ENCODE peak calls at places on chromosomes 5 and 9, in four cellular contexts. One of them, this sample, is unnamed.

GRCh38 chr9:98775831-98776441 is 20.4 kb downstream of the ANKS6 start:
- DNase-seq in mesenchymal stem cell: peak; percentile 76
- DNase-seq in mesendoderm: peak; percentile 89
- DNase-seq in neuronal stem cell: peak; percentile 65
- DNase-seq in this sample: peak; percentile 71

GRCh38 chr5:140345919-140346347 is 470 bp downstream of the HBEGF start:
- DNase-seq in mesendoderm: peak; percentile 75
- DNase-seq in mesenchymal stem cell: peak; percentile 72
- DNase-seq in neuronal stem cell: no peak
- DNase-seq in this sample: peak; percentile 76

GRCh38 chr5:98517559-98517958 is 255.9 kb upstream of the RGMB start:
- DNase-seq in mesendoderm: no peak
- DNase-seq in mesenchymal stem cell: no peak
- DNase-seq in neuronal stem cell: no peak
- DNase-seq in this sample: no peak

GRCh38 chr9:82404484-82405280 is 416.1 kb downstream of the SPATA31D1 start:
- DNase-seq in mesendoderm: no peak
- DNase-seq in neuronal stem cell: no peak
- DNase-seq in mesenchymal stem cell: peak; percentile 50
- DNase-seq in this sample: no peak

GRCh38 chr5:172383231-172383802 is 71.0 kb downstream of the SH3PXD2B start:
- DNase-seq in neuronal stem cell: no peak
- DNase-seq in mesendoderm: no peak
- DNase-seq in mesenchymal stem cell: peak; percentile 25
- DNase-seq in this sample: no peak

GRCh38 chr9:136711751-136712689 is at the start of gene DIPK1B:
- DNase-seq in mesendoderm: peak; percentile 78
- DNase-seq in neuronal stem cell: peak; percentile 85
- DNase-seq in mesenchymal stem cell: no peak
- DNase-seq in this sample: peak; percentile 75

GRCh38 chr5:125083932-125084331 is 337.5 kb upstream of the ZNF608 start:
- DNase-seq in mesenchymal stem cell: peak; percentile 60
- DNase-seq in mesendoderm: no peak
- DNase-seq in neuronal stem cell: no peak
- DNase-seq in this sample: no peak

GRCh38 chr9:33228606-33229005 is 11.4 kb upstream of the SPINK4 start:
- DNase-seq in neuronal stem cell: no peak
- DNase-seq in mesendoderm: no peak
- DNase-seq in mesenchymal stem cell: no peak
- DNase-seq in this sample: no peak

GRCh38 chr5:170497311-170498038 is 6.3 kb upstream of the KCNIP1 start:
- DNase-seq in mesenchymal stem cell: no peak
- DNase-seq in neuronal stem cell: no peak
- DNase-seq in mesendoderm: no peak
- DNase-seq in this sample: no peak

GRCh38 chr5:93479982-93480509 is 101.0 kb downstream of the NR2F1-AS1 start:
- DNase-seq in mesendoderm: no peak
- DNase-seq in neuronal stem cell: no peak
- DNase-seq in mesenchymal stem cell: no peak
- DNase-seq in this sample: no peak

GRCh38 chr9:99135498-99135897 is 30.6 kb downstream of the TGFBR1 start:
- DNase-seq in mesendoderm: no peak
- DNase-seq in neuronal stem cell: no peak
- DNase-seq in mesenchymal stem cell: no peak
- DNase-seq in this sample: no peak

GRCh38 chr5:103216137-103216536 is 42.4 kb upstream of the MACIR start:
- DNase-seq in mesenchymal stem cell: peak; percentile 37
- DNase-seq in mesendoderm: peak; percentile 39
- DNase-seq in neuronal stem cell: no peak
- DNase-seq in this sample: no peak

GRCh38 chr9:100285080-100285479 is 67.7 kb downstream of the TEX10 start:
- DNase-seq in neuronal stem cell: no peak
- DNase-seq in mesenchymal stem cell: no peak
- DNase-seq in mesendoderm: no peak
- DNase-seq in this sample: no peak

GRCh38 chr9:69645488-69645887 is 26.7 kb downstream of the APBA1 start:
- DNase-seq in mesendoderm: peak; percentile 3
- DNase-seq in neuronal stem cell: no peak
- DNase-seq in mesenchymal stem cell: no peak
- DNase-seq in this sample: peak; percentile 49

GRCh38 chr5:125634242-125634835 is 788.9 kb upstream of the GRAMD2B start:
- DNase-seq in neuronal stem cell: no peak
- DNase-seq in mesendoderm: no peak
- DNase-seq in mesenchymal stem cell: no peak
- DNase-seq in this sample: no peak

GRCh38 chr9:129471201-129472019 is 149.5 kb downstream of the C9orf50 start:
- DNase-seq in mesenchymal stem cell: no peak
- DNase-seq in mesendoderm: no peak
- DNase-seq in neuronal stem cell: no peak
- DNase-seq in this sample: no peak

GRCh38 chr9:69433426-69433825 is 108.4 kb downstream of the ENTREP1 start:
- DNase-seq in neuronal stem cell: no peak
- DNase-seq in mesenchymal stem cell: no peak
- DNase-seq in mesendoderm: no peak
- DNase-seq in this sample: no peak

GRCh38 chr9:81609782-81610738 is 79.3 kb downstream of the TLE1 start:
- DNase-seq in mesendoderm: peak; percentile 54
- DNase-seq in mesenchymal stem cell: peak; percentile 72
- DNase-seq in neuronal stem cell: no peak
- DNase-seq in this sample: no peak

GRCh38 chr5:58012103-58012502 is 447.8 kb downstream of the PLK2 start:
- DNase-seq in mesendoderm: no peak
- DNase-seq in neuronal stem cell: no peak
- DNase-seq in mesenchymal stem cell: peak; percentile 17
- DNase-seq in this sample: no peak

GRCh38 chr5:127867006-127867788 is 164.0 kb downstream of the CCDC192 start:
- DNase-seq in neuronal stem cell: no peak
- DNase-seq in mesenchymal stem cell: no peak
- DNase-seq in mesendoderm: no peak
- DNase-seq in this sample: no peak

GRCh38 chr5:16855475-16855874 is 80.6 kb downstream of the MYO10 start:
- DNase-seq in mesendoderm: peak; percentile 52
- DNase-seq in neuronal stem cell: peak; percentile 54
- DNase-seq in mesenchymal stem cell: no peak
- DNase-seq in this sample: no peak

GRCh38 chr5:144004146-144004545 is 166.3 kb downstream of the YIPF5 start:
- DNase-seq in mesenchymal stem cell: no peak
- DNase-seq in neuronal stem cell: no peak
- DNase-seq in mesendoderm: no peak
- DNase-seq in this sample: no peak

GRCh38 chr5:59722875-59723274 is 170.7 kb downstream of the PDE4D start:
- DNase-seq in mesenchymal stem cell: peak; percentile 24
- DNase-seq in mesendoderm: no peak
- DNase-seq in neuronal stem cell: no peak
- DNase-seq in this sample: no peak

GRCh38 chr5:6780802-6781391 is 67.7 kb downstream of the TENT4A start:
- DNase-seq in mesenchymal stem cell: no peak
- DNase-seq in neuronal stem cell: no peak
- DNase-seq in mesendoderm: peak; percentile 51
- DNase-seq in this sample: no peak

GRCh38 chr5:154189819-154190651 is 498 bp upstream of the GALNT10 start:
- DNase-seq in neuronal stem cell: peak; percentile 76
- DNase-seq in mesenchymal stem cell: peak; percentile 78
- DNase-seq in mesendoderm: peak; percentile 83
- DNase-seq in this sample: peak; percentile 74
- H4K8ac ChIP-seq in neuronal stem cell: no peak overlapping the region
- H4K8ac ChIP-seq in mesenchymal stem cell: peak overlapping the region; percentile 91
- H4K8ac ChIP-seq in mesendoderm: peak overlapping the region; percentile 66
- H4K8ac ChIP-seq in this sample: no peak overlapping the region

DNA sequence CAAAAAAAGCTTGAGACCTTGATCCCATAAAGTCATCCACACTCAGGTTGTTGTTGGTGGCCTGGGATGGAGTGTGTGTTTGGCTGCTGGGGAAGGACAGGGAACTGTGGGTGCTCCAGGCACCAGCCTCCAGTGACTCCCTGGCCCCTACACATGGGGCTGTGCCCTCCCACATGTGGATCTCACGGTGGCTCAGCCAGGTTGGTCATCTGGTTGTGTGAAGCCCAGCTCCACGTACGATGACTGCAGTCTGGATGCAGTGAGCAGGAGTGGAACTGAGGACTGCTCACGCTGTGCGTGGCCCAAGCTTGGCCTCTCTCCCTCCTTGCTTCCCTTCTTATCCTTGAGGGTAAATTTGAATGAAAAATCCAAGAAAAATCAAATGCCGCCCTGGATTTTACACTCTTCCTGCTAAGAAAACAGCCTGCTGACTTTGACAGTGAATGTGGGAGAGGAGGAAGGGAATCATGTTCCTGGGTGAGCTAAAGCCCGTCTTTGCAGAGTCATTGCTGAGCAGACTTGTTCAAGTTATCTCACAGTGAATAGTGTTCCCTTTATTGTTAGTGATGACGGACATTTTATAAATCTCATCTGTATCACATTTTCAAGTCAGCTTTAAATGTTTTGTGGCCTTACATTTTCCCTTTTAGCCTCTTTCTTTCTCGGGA is 65.1 kb upstream of the CACNA1B start:
- DNase-seq in mesendoderm: no peak
- DNase-seq in mesenchymal stem cell: no peak
- DNase-seq in neuronal stem cell: no peak
- DNase-seq in this sample: no peak
- H4K8ac ChIP-seq in mesendoderm: no peak overlapping the region
- H4K8ac ChIP-seq in mesenchymal stem cell: no peak overlapping the region
- H4K8ac ChIP-seq in neuronal stem cell: no peak overlapping the region
- H4K8ac ChIP-seq in this sample: no peak overlapping the region

GRCh38 chr9:94881454-94881853 is 155.0 kb downstream of the AOPEP start:
- DNase-seq in neuronal stem cell: no peak
- DNase-seq in mesendoderm: no peak
- DNase-seq in mesenchymal stem cell: no peak
- DNase-seq in this sample: no peak

GRCh38 chr9:94879230-94879629 is 152.7 kb downstream of the AOPEP start:
- DNase-seq in mesenchymal stem cell: no peak
- DNase-seq in mesendoderm: no peak
- DNase-seq in neuronal stem cell: no peak
- DNase-seq in this sample: no peak

GRCh38 chr9:94882953-94883641 is 156.6 kb downstream of the AOPEP start:
- DNase-seq in mesenchymal stem cell: no peak
- DNase-seq in mesendoderm: no peak
- DNase-seq in neuronal stem cell: no peak
- DNase-seq in this sample: no peak

GRCh38 chr9:94881946-94882345 is 155.4 kb downstream of the AOPEP start:
- DNase-seq in mesenchymal stem cell: no peak
- DNase-seq in neuronal stem cell: no peak
- DNase-seq in mesendoderm: no peak
- DNase-seq in this sample: no peak

GRCh38 chr9:94881023-94881422 is 154.5 kb downstream of the AOPEP start:
- DNase-seq in mesendoderm: no peak
- DNase-seq in neuronal stem cell: no peak
- DNase-seq in mesenchymal stem cell: no peak
- DNase-seq in this sample: no peak
- H4K8ac ChIP-seq in mesendoderm: no peak overlapping the region
- H4K8ac ChIP-seq in neuronal stem cell: no peak overlapping the region
- H4K8ac ChIP-seq in mesenchymal stem cell: no peak overlapping the region
- H4K8ac ChIP-seq in this sample: no peak overlapping the region

GRCh38 chr9:91177081-91177480 is 184.6 kb downstream of the AUH start:
- DNase-seq in mesendoderm: no peak
- DNase-seq in neuronal stem cell: no peak
- DNase-seq in mesenchymal stem cell: no peak
- DNase-seq in this sample: no peak

GRCh38 chr9:91178281-91179236 is 183.2 kb downstream of the AUH start:
- DNase-seq in mesendoderm: no peak
- DNase-seq in neuronal stem cell: no peak
- DNase-seq in mesenchymal stem cell: no peak
- DNase-seq in this sample: no peak

GRCh38 chr9:91174772-91175171 is 186.9 kb downstream of the AUH start:
- DNase-seq in mesendoderm: no peak
- DNase-seq in neuronal stem cell: no peak
- DNase-seq in mesenchymal stem cell: no peak
- DNase-seq in this sample: no peak

GRCh38 chr9:91177661-91178280 is 183.9 kb downstream of the AUH start:
- DNase-seq in mesendoderm: no peak
- DNase-seq in mesenchymal stem cell: no peak
- DNase-seq in neuronal stem cell: no peak
- DNase-seq in this sample: no peak

GRCh38 chr9:91176426-91176825 is 185.3 kb downstream of the AUH start:
- DNase-seq in mesendoderm: no peak
- DNase-seq in neuronal stem cell: no peak
- DNase-seq in mesenchymal stem cell: no peak
- DNase-seq in this sample: no peak
- H4K8ac ChIP-seq in mesendoderm: no peak overlapping the region
- H4K8ac ChIP-seq in neuronal stem cell: no peak overlapping the region
- H4K8ac ChIP-seq in mesenchymal stem cell: no peak overlapping the region
- H4K8ac ChIP-seq in this sample: no peak overlapping the region

GRCh38 chr5:126718246-126718868 is 58.6 kb upstream of the LMNB1 start:
- DNase-seq in mesendoderm: peak; percentile 99
- DNase-seq in mesenchymal stem cell: peak; percentile 9
- DNase-seq in neuronal stem cell: peak; percentile 23
- DNase-seq in this sample: peak; percentile 67
- H4K8ac ChIP-seq in mesendoderm: no peak overlapping the region
- H4K8ac ChIP-seq in mesenchymal stem cell: no peak overlapping the region
- H4K8ac ChIP-seq in neuronal stem cell: no peak overlapping the region
- H4K8ac ChIP-seq in this sample: no peak overlapping the region

GRCh38 chr5:177469750-177470525 is 3.5 kb downstream of the DBN1 start:
- DNase-seq in mesendoderm: no peak
- DNase-seq in neuronal stem cell: no peak
- DNase-seq in mesenchymal stem cell: no peak
- DNase-seq in this sample: no peak
- H4K8ac ChIP-seq in mesendoderm: no peak overlapping the region
- H4K8ac ChIP-seq in neuronal stem cell: no peak overlapping the region
- H4K8ac ChIP-seq in mesenchymal stem cell: no peak overlapping the region
- H4K8ac ChIP-seq in this sample: no peak overlapping the region

DNA sequence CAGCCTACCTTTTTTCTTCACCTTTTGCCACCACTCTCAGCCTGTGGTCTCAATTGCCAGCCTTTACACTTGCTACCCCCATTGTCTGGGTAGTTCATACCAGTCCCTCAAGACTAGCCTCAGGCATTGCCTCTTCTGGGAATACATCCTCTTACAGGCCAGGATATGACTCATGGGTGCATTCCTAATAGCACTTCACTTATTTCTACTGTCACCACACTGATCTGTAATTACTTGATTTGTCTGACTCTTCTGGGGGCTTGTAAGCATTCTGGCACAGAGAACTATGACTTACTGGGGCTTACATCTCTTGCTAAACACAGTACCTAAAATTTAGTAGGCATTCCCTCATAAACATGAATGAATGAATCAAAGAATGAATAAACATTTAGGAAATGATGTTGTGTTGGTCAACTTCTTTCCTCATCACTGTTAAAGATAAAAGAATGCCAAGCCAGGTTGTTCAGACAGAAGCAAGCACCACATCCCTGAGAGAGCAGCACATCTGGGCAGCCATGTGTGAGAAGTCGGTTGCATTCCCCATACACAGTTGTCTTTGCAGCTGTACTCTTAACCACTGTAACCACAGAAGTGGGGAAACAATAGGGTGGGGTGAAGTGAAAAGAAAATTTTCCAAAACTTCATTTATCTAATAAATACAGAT is 27.6 kb downstream of the IL7R start:
- DNase-seq in mesenchymal stem cell: peak; percentile 91
- DNase-seq in mesendoderm: peak; percentile 94
- DNase-seq in neuronal stem cell: no peak
- DNase-seq in this sample: peak; percentile 30
- H4K8ac ChIP-seq in mesenchymal stem cell: no peak overlapping the region
- H4K8ac ChIP-seq in mesendoderm: no peak overlapping the region
- H4K8ac ChIP-seq in neuronal stem cell: no peak overlapping the region
- H4K8ac ChIP-seq in this sample: no peak overlapping the region

This sample was measured in H9.